ENCODE peak calls at places on chromosome 7, in eight cellular contexts. B, K, D, J, T, L, G and U are unnamed samples.

GRCh38 chr7:27199820-27200760 is at the start of gene HOXA13:
- DNase-seq in B (peak; percentile 90), K (peak; percentile 36), D (no peak), J (peak; percentile 96), T (no peak), L (no peak), G (peak; percentile 62), U (peak; percentile 69)

GRCh38 chr7:30914611-30915601 is 3.3 kb downstream of the AQP1 start:
- DNase-seq in B (peak; percentile 78), K (no peak), D (no peak), J (peak; percentile 62), T (no peak), L (no peak), G (no peak), U (no peak)

GRCh38 chr7:142711722-142712616 is 37.3 kb upstream of the PRSS1 start:
- DNase-seq in B (peak; percentile 18), K (no peak), D (no peak), J (peak; percentile 25), T (no peak), L (no peak), G (no peak), U (no peak)

GRCh38 chr7:114691605-114692004 is 230.3 kb upstream of the MDFIC start:
- DNase-seq in B (no peak), K (no peak), D (no peak), J (no peak), T (no peak), L (no peak), G (no peak), U (no peak)

GRCh38 chr7:30836991-30837390 is 65.8 kb downstream of the MINDY4 start:
- DNase-seq in B (no peak), K (peak; percentile 30), D (no peak), J (no peak), T (no peak), L (no peak), G (no peak), U (peak; percentile 36)

GRCh38 chr7:95434501-95435421 is at the start of gene PON2:
- DNase-seq in B (peak; percentile 84), K (peak; percentile 92), D (peak; percentile 45), J (peak; percentile 92), T (peak; percentile 77), L (no peak), G (peak; percentile 74), U (peak; percentile 85)

GRCh38 chr7:99079104-99079503 is 64.8 kb downstream of the SMURF1 start:
- DNase-seq in B (no peak), K (no peak), D (no peak), J (no peak), T (no peak), L (no peak), G (no peak), U (no peak)

GRCh38 chr7:50665403-50666123 is 100.4 kb upstream of the DDC start:
- DNase-seq in B (peak; percentile 67), K (no peak), D (no peak), J (no peak), T (no peak), L (no peak), G (no peak), U (no peak)

GRCh38 chr7:29883462-29884398 is 77.4 kb downstream of the WIPF3 start:
- DNase-seq in B (no peak), K (no peak), D (no peak), J (no peak), T (no peak), L (no peak), G (no peak), U (peak; percentile 71)

GRCh38 chr7:131690446-131690845 is 134.0 kb upstream of the PODXL start:
- DNase-seq in B (no peak), K (no peak), D (no peak), J (no peak), T (no peak), L (no peak), G (no peak), U (no peak)

GRCh38 chr7:73557397-73558257 is at the start of gene BCL7B:
- DNase-seq in B (peak; percentile 71), K (peak; percentile 83), D (no peak), J (peak; percentile 88), T (peak; percentile 54), L (peak; percentile 18), G (peak; percentile 68), U (peak; percentile 82)

GRCh38 chr7:22578048-22578770 is 78.2 kb upstream of the STEAP1B start:
- DNase-seq in B (peak; percentile 96), K (no peak), D (no peak), J (no peak), T (no peak), L (no peak), G (no peak), U (no peak)

GRCh38 chr7:85749715-85750453 is 563.0 kb upstream of the SEMA3D start:
- DNase-seq in B (no peak), K (no peak), D (no peak), J (no peak), T (no peak), L (no peak), G (no peak), U (no peak)

GRCh38 chr7:45654341-45654740 is 80.2 kb downstream of the ADCY1 start:
- DNase-seq in B (no peak), K (no peak), D (no peak), J (no peak), T (no peak), L (no peak), G (no peak), U (no peak)

GRCh38 chr7:13279854-13280435 is 592.5 kb downstream of the ARL4A start:
- DNase-seq in B (peak; percentile 5), K (no peak), D (peak; percentile 73), J (peak; percentile 61), T (no peak), L (no peak), G (no peak), U (no peak)

GRCh38 chr7:36215017-36215621 is 62.1 kb downstream of the EEPD1 start:
- DNase-seq in B (no peak), K (no peak), D (no peak), J (no peak), T (no peak), L (no peak), G (no peak), U (peak; percentile 80)

GRCh38 chr7:106659369-106659962 is 1.5 kb downstream of the CCDC71L start:
- DNase-seq in B (no peak), K (no peak), D (no peak), J (no peak), T (no peak), L (no peak), G (no peak), U (no peak)

GRCh38 chr7:151140826-151141225 is 26.7 kb downstream of the GBX1 start:
- DNase-seq in B (no peak), K (no peak), D (no peak), J (no peak), T (no peak), L (no peak), G (no peak), U (no peak)

GRCh38 chr7:73833251-73833919 is 2.6 kb downstream of the CLDN4 start:
- DNase-seq in B (no peak), K (no peak), D (no peak), J (peak; percentile 79), T (no peak), L (no peak), G (no peak), U (no peak)

GRCh38 chr7:47453093-47454056 is 128.5 kb downstream of the TNS3 start:
- DNase-seq in B (peak; percentile 97), K (peak; percentile 87), D (no peak), J (no peak), T (peak; percentile 55), L (no peak), G (no peak), U (no peak)

GRCh38 chr7:95772771-95773581 is 622 bp downstream of the DYNC1I1 start:
- DNase-seq in B (peak; percentile 2), K (no peak), D (no peak), J (no peak), T (peak; percentile 38), L (no peak), G (peak; percentile 20), U (no peak)

GRCh38 chr7:158586499-158587191 is 978 bp downstream of the PTPRN2 start:
- DNase-seq in B (no peak), K (no peak), D (peak; percentile 29), J (no peak), T (no peak), L (no peak), G (no peak), U (no peak)

GRCh38 chr7:27194641-27195379 is 5.1 kb downstream of the HOXA13 start:
- DNase-seq in B (peak; percentile 65), K (no peak), D (no peak), J (peak; percentile 34), T (no peak), L (no peak), G (no peak), U (no peak)

GRCh38 chr7:157980774-157981173 is 606.8 kb downstream of the PTPRN2 start:
- DNase-seq in B (no peak), K (no peak), D (no peak), J (no peak), T (no peak), L (no peak), G (no peak), U (no peak)